ENCODE peak calls at places on chromosome 16, in seven cellular contexts. Q is IMR-90, B is A549, O is SK-N-SH, N is K562, L is HepG2, M is GM12878. E is an unnamed sample.

GRCh38 chr16:28935924-28936783 is 4.4 kb downstream of the CD19 start:
- DNase-seq in Q (peak), B (peak), O (peak), L (peak), N (peak), M (no peak), E (peak)

GRCh38 chr16:17723735-17724134 is 253.0 kb upstream of the XYLT1 start:
- DNase-seq in O (no peak), M (no peak), L (no peak), B (no peak), Q (peak), N (no peak), E (no peak)

GRCh38 chr16:31099860-31100638 is 5.5 kb upstream of the VKORC1 start:
- DNase-seq in N (peak), O (no peak), B (no peak), Q (peak), L (peak), M (no peak), E (no peak)

GRCh38 chr16:89658221-89658879 is 714 bp downstream of the SPATA33 start:
- DNase-seq in Q (no peak), B (no peak), M (no peak), N (peak), L (no peak), O (peak), E (no peak)

GRCh38 chr16:88619859-88620655 is 18.3 kb upstream of the IL17C start:
- DNase-seq in N (no peak), L (no peak), Q (peak), B (no peak), M (no peak), O (no peak), E (no peak)

GRCh38 chr16:89000207-89000959 is 23.4 kb upstream of the CBFA2T3 start:
- DNase-seq in L (no peak), B (no peak), M (no peak), N (no peak), Q (no peak), O (no peak), E (no peak)

GRCh38 chr16:81833751-81834150 is 54.7 kb downstream of the PLCG2 start:
- DNase-seq in N (no peak), O (no peak), B (no peak), L (no peak), M (no peak), Q (no peak), E (no peak)

GRCh38 chr16:1178295-1178910 is 25.5 kb downstream of the CACNA1H start:
- DNase-seq in M (no peak), L (no peak), N (peak), O (no peak), B (no peak), Q (no peak), E (no peak)

GRCh38 chr16:66134875-66135274 is 231.6 kb upstream of the CDH5 start:
- DNase-seq in B (no peak), L (no peak), Q (no peak), M (no peak), O (peak), N (no peak), E (no peak)

GRCh38 chr16:66135838-66136237 is 230.7 kb upstream of the CDH5 start:
- DNase-seq in O (no peak), Q (no peak), N (no peak), M (no peak), L (no peak), B (no peak), E (no peak)

GRCh38 chr16:66135376-66135775 is 231.1 kb upstream of the CDH5 start:
- DNase-seq in B (no peak), M (no peak), L (no peak), O (no peak), N (no peak), Q (peak), E (no peak)

GRCh38 chr16:66131895-66132294 is 234.6 kb upstream of the CDH5 start:
- DNase-seq in B (no peak), Q (peak), N (no peak), M (no peak), O (no peak), L (no peak), E (no peak)

GRCh38 chr16:66133641-66134402 is 232.7 kb upstream of the CDH5 start:
- DNase-seq in Q (peak), O (no peak), M (no peak), L (no peak), N (no peak), B (no peak), E (no peak)
- TF ChIP-seq RFX5 in Q (no peak), O (no peak), M (no peak), L (no peak), N (no peak), B (no peak), E (no peak)

GRCh38 chr16:11141409-11142260 is 114.4 kb downstream of the SOCS1 start:
- DNase-seq in M (no peak), B (no peak), N (no peak), L (peak), Q (no peak), O (no peak), E (no peak)
- TF ChIP-seq RFX5 in M (no peak), B (no peak), N (no peak), L (no peak), Q (no peak), O (no peak), E (no peak)

GRCh38 chr16:79769320-79770243 is 169.0 kb upstream of the MAF start:
- DNase-seq in N (peak), O (no peak), L (no peak), Q (no peak), B (no peak), M (no peak), E (no peak)
- TF ChIP-seq RFX5 in N (no peak), O (no peak), L (no peak), Q (no peak), B (no peak), M (no peak), E (no peak)

GRCh38 chr16:12988071-12988470 is 86.7 kb downstream of the SHISA9 start:
- DNase-seq in B (no peak), O (no peak), Q (no peak), M (no peak), L (no peak), N (no peak), E (no peak)
- TF ChIP-seq RFX5 in B (no peak), O (no peak), Q (no peak), M (no peak), L (no peak), N (no peak), E (no peak)

DNA sequence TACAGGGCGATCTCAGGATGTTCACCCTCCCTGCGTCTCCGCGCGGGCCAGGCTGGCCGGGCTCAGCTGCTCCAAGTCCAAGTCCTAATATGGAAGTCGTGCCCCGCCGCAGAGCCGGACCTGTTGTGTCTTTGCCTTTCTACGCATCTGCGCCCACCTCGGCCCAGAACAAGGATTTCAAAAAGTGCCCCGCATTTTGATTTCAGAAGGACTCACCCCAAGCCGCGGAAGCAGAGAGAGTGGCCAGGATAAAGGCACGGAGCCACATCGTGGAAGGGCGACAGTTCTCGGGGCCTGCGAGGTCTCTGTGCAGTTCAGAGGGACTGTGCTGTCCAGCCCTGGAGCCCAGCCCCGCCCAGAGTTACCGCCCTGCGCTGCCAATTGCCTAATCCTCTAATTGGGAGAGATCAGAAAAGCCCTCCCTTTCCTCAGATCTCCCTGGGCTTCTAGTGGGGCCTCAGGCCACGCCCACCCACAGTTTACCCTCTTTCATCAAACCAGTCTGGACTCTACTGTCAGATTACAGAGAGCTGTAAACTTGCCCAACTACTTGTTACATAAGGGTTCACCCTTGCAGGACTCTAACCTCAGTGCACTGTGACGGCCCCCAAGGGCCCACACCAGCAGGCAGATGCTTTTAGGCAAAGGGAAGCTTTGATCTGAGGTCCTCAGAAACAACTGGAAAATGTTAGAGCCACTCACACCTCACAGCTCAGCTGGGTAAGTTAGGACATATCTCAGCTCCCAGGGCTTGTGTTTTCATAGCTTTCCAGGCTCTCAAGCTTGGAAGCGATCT is at the start of gene CES1:
- DNase-seq in N (no peak), M (no peak), B (no peak), Q (no peak), L (peak), O (no peak), E (no peak)
- TF ChIP-seq RFX5 in N (no peak), M (no peak), B (no peak), Q (no peak), L (no peak), O (no peak), E (no peak)

GRCh38 chr16:38941-39892 is 14.2 kb downstream of the POLR3K start:
- DNase-seq in N (no peak), B (no peak), Q (no peak), L (no peak), O (no peak), M (peak), E (no peak)
- TF ChIP-seq RFX5 in N (no peak), B (no peak), Q (no peak), L (no peak), O (no peak), M (no peak), E (no peak)

GRCh38 chr16:22813223-22813945 is 578 bp upstream of the HS3ST2 start:
- DNase-seq in L (peak), M (no peak), B (no peak), O (peak), N (peak), Q (peak), E (peak)
- TF ChIP-seq RFX5 in L (no peak), M (no peak), B (no peak), O (no peak), N (no peak), Q (no peak), E (no peak)

GRCh38 chr16:4415538-4416199 is 727 bp downstream of the CORO7 start:
- DNase-seq in L (peak), O (peak), M (no peak), B (peak), N (peak), Q (no peak), E (peak)
- TF ChIP-seq RFX5 in L (no peak), O (no peak), M (no peak), B (no peak), N (no peak), Q (no peak), E (no peak)

DNA sequence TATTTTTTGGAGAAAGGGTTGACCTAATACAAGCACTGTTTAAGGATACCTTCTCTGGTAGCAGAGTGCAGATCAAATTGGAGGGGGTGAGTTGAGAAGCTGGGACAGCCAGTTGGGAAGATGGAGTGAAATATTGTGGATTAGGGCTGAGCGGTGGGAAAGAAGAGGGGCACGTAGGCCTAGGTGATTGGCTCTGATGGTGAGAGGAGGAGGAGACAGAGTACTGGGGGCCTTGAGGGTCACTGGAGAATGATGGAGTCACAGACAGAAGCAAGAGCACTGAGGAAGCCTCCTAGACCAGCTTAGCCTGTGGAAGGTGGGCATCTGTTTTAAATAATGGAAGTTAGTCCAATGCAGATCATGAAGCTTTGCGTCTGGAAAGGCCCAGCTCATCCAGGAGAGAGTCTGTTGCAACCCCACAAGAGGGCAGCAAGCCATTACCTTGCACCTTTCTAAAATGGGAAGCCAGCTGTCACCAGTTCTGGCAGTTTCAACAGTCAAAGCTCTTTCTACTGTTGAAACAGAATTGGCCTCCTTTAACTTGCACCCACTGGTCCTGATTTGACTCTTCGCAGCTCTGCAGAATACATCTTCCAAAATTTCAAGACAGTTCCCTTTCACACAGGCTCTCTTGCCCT is 11.8 kb downstream of the SLC9A5 start:
- DNase-seq in M (no peak), O (peak), B (no peak), Q (peak), L (peak), N (peak), E (no peak)
- TF ChIP-seq RFX5 in M (no peak), O (no peak), B (no peak), Q (no peak), L (no peak), N (no peak), E (no peak)

GRCh38 chr16:84423416-84423837 is 55.1 kb downstream of the ATP2C2 start:
- DNase-seq in M (peak), L (peak), Q (peak), N (peak), O (peak), B (peak), E (no peak)
- TF ChIP-seq RFX5 in M (no peak), L (no peak), Q (no peak), N (no peak), O (no peak), B (no peak), E (no peak)